ENCODE peak calls at places on chromosomes 7 and 10, in five cellular contexts. One of them, this sample, is unnamed.
A peak's percentile ranks its signal among the peaks of the same experiment; 100 is the strongest.

GRCh38 chr10:5464521-5464920 is 34.8 kb downstream of the CALML5 start:
- DNase-seq in left ventricle myocardium inferior: no peak
- DNase-seq in endodermal cell: no peak
- DNase-seq in DND-41: no peak
- DNase-seq in foreskin keratinocyte: no peak
- DNase-seq in this sample: no peak

GRCh38 chr7:73451780-73452398 is 18.3 kb downstream of the FZD9 start:
- DNase-seq in left ventricle myocardium inferior: no peak
- DNase-seq in endodermal cell: no peak
- DNase-seq in DND-41: peak; percentile 40
- DNase-seq in foreskin keratinocyte: no peak
- DNase-seq in this sample: no peak

GRCh38 chr7:12712236-12712635 is 24.8 kb downstream of the ARL4A start:
- DNase-seq in left ventricle myocardium inferior: no peak
- DNase-seq in endodermal cell: no peak
- DNase-seq in DND-41: no peak
- DNase-seq in foreskin keratinocyte: no peak
- DNase-seq in this sample: no peak

GRCh38 chr7:128421384-128421783 is 11.6 kb upstream of the IMPDH1 start:
- DNase-seq in left ventricle myocardium inferior: no peak
- DNase-seq in endodermal cell: no peak
- DNase-seq in DND-41: no peak
- DNase-seq in foreskin keratinocyte: no peak
- DNase-seq in this sample: no peak

GRCh38 chr7:48992816-48993215 is 68.5 kb downstream of the CDC14C start:
- DNase-seq in left ventricle myocardium inferior: no peak
- DNase-seq in endodermal cell: no peak
- DNase-seq in DND-41: no peak
- DNase-seq in foreskin keratinocyte: no peak
- DNase-seq in this sample: no peak

GRCh38 chr7:115782716-115783460 is 247.7 kb downstream of the TFEC start:
- DNase-seq in left ventricle myocardium inferior: no peak
- DNase-seq in endodermal cell: no peak
- DNase-seq in DND-41: no peak
- DNase-seq in foreskin keratinocyte: no peak
- DNase-seq in this sample: no peak

GRCh38 chr10:9214618-9215017 is 1160.1 kb downstream of the GATA3 start:
- DNase-seq in left ventricle myocardium inferior: no peak
- DNase-seq in endodermal cell: no peak
- DNase-seq in DND-41: no peak
- DNase-seq in foreskin keratinocyte: no peak
- DNase-seq in this sample: no peak

GRCh38 chr7:99473315-99473596 is 566 bp downstream of the ZNF789 start:
- DNase-seq in left ventricle myocardium inferior: no peak
- DNase-seq in endodermal cell: peak; percentile 67
- DNase-seq in DND-41: peak; percentile 38
- DNase-seq in foreskin keratinocyte: peak; percentile 54
- DNase-seq in this sample: no peak

GRCh38 chr10:37754538-37755323 is 102.7 kb downstream of the ZNF248 start:
- DNase-seq in left ventricle myocardium inferior: no peak
- DNase-seq in endodermal cell: no peak
- DNase-seq in DND-41: peak; percentile 51
- DNase-seq in foreskin keratinocyte: no peak
- DNase-seq in this sample: peak; percentile 4
- TF ChIP-seq CTCF in left ventricle myocardium inferior: peak; percentile 71
- TF ChIP-seq CTCF in endodermal cell: peak; percentile 44
- TF ChIP-seq CTCF in DND-41: peak; percentile 80
- TF ChIP-seq CTCF in foreskin keratinocyte: peak; percentile 18
- TF ChIP-seq CTCF in this sample: no peak

GRCh38 chr7:42561797-42562196 is 324.8 kb upstream of the GLI3 start:
- DNase-seq in left ventricle myocardium inferior: no peak
- DNase-seq in endodermal cell: no peak
- DNase-seq in DND-41: no peak
- DNase-seq in foreskin keratinocyte: no peak
- DNase-seq in this sample: no peak

GRCh38 chr7:42572046-42572445 is 335.0 kb upstream of the GLI3 start:
- DNase-seq in left ventricle myocardium inferior: no peak
- DNase-seq in endodermal cell: no peak
- DNase-seq in DND-41: no peak
- DNase-seq in foreskin keratinocyte: no peak
- DNase-seq in this sample: no peak

GRCh38 chr7:42572561-42572960 is 335.6 kb upstream of the GLI3 start:
- DNase-seq in left ventricle myocardium inferior: no peak
- DNase-seq in endodermal cell: no peak
- DNase-seq in DND-41: no peak
- DNase-seq in foreskin keratinocyte: no peak
- DNase-seq in this sample: no peak

GRCh38 chr7:42566981-42567510 is 330.0 kb upstream of the GLI3 start:
- DNase-seq in left ventricle myocardium inferior: no peak
- DNase-seq in endodermal cell: no peak
- DNase-seq in DND-41: no peak
- DNase-seq in foreskin keratinocyte: no peak
- DNase-seq in this sample: no peak
- TF ChIP-seq CTCF in left ventricle myocardium inferior: no peak
- TF ChIP-seq CTCF in endodermal cell: no peak
- TF ChIP-seq CTCF in DND-41: no peak
- TF ChIP-seq CTCF in foreskin keratinocyte: no peak
- TF ChIP-seq CTCF in this sample: no peak

GRCh38 chr7:86665669-86666068 is 22.0 kb downstream of the GRM3 start:
- DNase-seq in left ventricle myocardium inferior: no peak
- DNase-seq in endodermal cell: no peak
- DNase-seq in DND-41: no peak
- DNase-seq in foreskin keratinocyte: no peak
- DNase-seq in this sample: no peak

GRCh38 chr7:86664991-86665390 is 21.3 kb downstream of the GRM3 start:
- DNase-seq in left ventricle myocardium inferior: no peak
- DNase-seq in endodermal cell: no peak
- DNase-seq in DND-41: no peak
- DNase-seq in foreskin keratinocyte: no peak
- DNase-seq in this sample: no peak

GRCh38 chr7:86668315-86668714 is 24.6 kb downstream of the GRM3 start:
- DNase-seq in left ventricle myocardium inferior: no peak
- DNase-seq in endodermal cell: no peak
- DNase-seq in DND-41: no peak
- DNase-seq in foreskin keratinocyte: no peak
- DNase-seq in this sample: no peak

GRCh38 chr7:86664486-86664885 is 20.8 kb downstream of the GRM3 start:
- DNase-seq in left ventricle myocardium inferior: no peak
- DNase-seq in endodermal cell: no peak
- DNase-seq in DND-41: no peak
- DNase-seq in foreskin keratinocyte: no peak
- DNase-seq in this sample: no peak

GRCh38 chr7:86667732-86668131 is 24.0 kb downstream of the GRM3 start:
- DNase-seq in left ventricle myocardium inferior: no peak
- DNase-seq in endodermal cell: peak; percentile 73
- DNase-seq in DND-41: no peak
- DNase-seq in foreskin keratinocyte: no peak
- DNase-seq in this sample: no peak
- TF ChIP-seq CTCF in left ventricle myocardium inferior: no peak
- TF ChIP-seq CTCF in endodermal cell: peak; percentile 71
- TF ChIP-seq CTCF in DND-41: no peak
- TF ChIP-seq CTCF in foreskin keratinocyte: no peak
- TF ChIP-seq CTCF in this sample: no peak

GRCh38 chr10:101073631-101074030 is 11.8 kb downstream of the KAZALD1 start:
- DNase-seq in left ventricle myocardium inferior: no peak
- DNase-seq in endodermal cell: peak; percentile 67
- DNase-seq in DND-41: no peak
- DNase-seq in foreskin keratinocyte: no peak
- DNase-seq in this sample: no peak
- TF ChIP-seq CTCF in left ventricle myocardium inferior: no peak
- TF ChIP-seq CTCF in endodermal cell: peak; percentile 39
- TF ChIP-seq CTCF in DND-41: no peak
- TF ChIP-seq CTCF in foreskin keratinocyte: peak; percentile 9
- TF ChIP-seq CTCF in this sample: no peak